ENCODE peak calls at places on chromosomes 2 and 18, in five cellular contexts. K is GM23248, A is AG10803, I is iris pigment epithelial cell, V is fibroblast of pulmonary artery. Z is an unnamed sample.

GRCh38 chr2:224820283-224820991 is 104.3 kb upstream of the CCDC195 start:
- DNase-seq in K (peak), A (peak), I (peak), V (no peak), Z (peak)

GRCh38 chr18:25289040-25289631 is 62.8 kb downstream of the ZNF521 start:
- DNase-seq in K (peak), A (peak), I (peak), V (peak), Z (peak)

GRCh38 chr18:79070486-79070885 is 1.3 kb downstream of the ATP9B start:
- DNase-seq in K (peak), A (no peak), I (no peak), V (no peak), Z (no peak)

GRCh38 chr2:61439241-61440002 is 31.5 kb downstream of the USP34 start:
- DNase-seq in K (no peak), A (no peak), I (no peak), V (no peak), Z (no peak)

GRCh38 chr2:57728691-57729090 is 317.9 kb upstream of the VRK2 start:
- DNase-seq in K (peak), A (no peak), I (no peak), V (no peak), Z (no peak)

GRCh38 chr2:141063410-141063809 is 1067.4 kb downstream of the LRP1B start:
- DNase-seq in K (no peak), A (no peak), I (no peak), V (no peak), Z (no peak)

GRCh38 chr2:28074127-28074526 is 183.6 kb downstream of the BABAM2 start:
- DNase-seq in K (no peak), A (no peak), I (no peak), V (no peak), Z (no peak)

GRCh38 chr18:42157420-42157819 is 202.4 kb downstream of the PIK3C3 start:
- DNase-seq in K (no peak), A (no peak), I (no peak), V (no peak), Z (no peak)

GRCh38 chr2:5696741-5697521 is 4.7 kb downstream of the SOX11 start:
- DNase-seq in K (peak), A (peak), I (peak), V (peak), Z (peak)

GRCh38 chr2:162473-163135 is 101.2 kb downstream of the SH3YL1 start:
- DNase-seq in K (no peak), A (no peak), I (no peak), V (no peak), Z (no peak)

GRCh38 chr2:201139836-201140599 is 24.1 kb downstream of the CFLAR start:
- DNase-seq in K (no peak), A (no peak), I (no peak), V (no peak), Z (peak)

GRCh38 chr2:149991576-149991975 is 404.0 kb upstream of the MMADHC start:
- DNase-seq in K (peak), A (peak), I (peak), V (peak), Z (peak)

GRCh38 chr2:46486441-46486840 is 7.1 kb downstream of the TMEM247 start:
- DNase-seq in K (no peak), A (no peak), I (no peak), V (no peak), Z (no peak)

GRCh38 chr2:239636808-239637207 is 236.0 kb upstream of the HDAC4 start:
- DNase-seq in K (peak), A (peak), I (no peak), V (no peak), Z (no peak)

GRCh38 chr2:231890896-231891513 is 35.2 kb downstream of the NPPC start:
- DNase-seq in K (no peak), A (no peak), I (no peak), V (no peak), Z (no peak)

GRCh38 chr2:2057125-2057721 is 273.9 kb downstream of the MYT1L start:
- DNase-seq in K (peak), A (no peak), I (peak), V (peak), Z (peak)

GRCh38 chr2:172836386-172837200 is 100.9 kb downstream of the RAPGEF4 start:
- DNase-seq in K (peak), A (peak), I (peak), V (peak), Z (peak)

GRCh38 chr2:128306081-128306930 is 12.4 kb downstream of the HS6ST1 start:
- DNase-seq in K (peak), A (peak), I (peak), V (peak), Z (peak)

GRCh38 chr2:205930209-205930608 is 155.8 kb downstream of the INO80D start:
- DNase-seq in K (peak), A (peak), I (peak), V (peak), Z (peak)

GRCh38 chr2:62704654-62705006 is 883 bp upstream of the EHBP1 start:
- DNase-seq in K (no peak), A (no peak), I (no peak), V (no peak), Z (no peak)

GRCh38 chr2:8310557-8311455 is 371.1 kb upstream of the ID2 start:
- DNase-seq in K (no peak), A (no peak), I (no peak), V (no peak), Z (no peak)

GRCh38 chr18:79950440-79951341 is 762 bp downstream of the SLC66A2 start:
- DNase-seq in K (peak), A (peak), I (peak), V (no peak), Z (peak)

GRCh38 chr2:44778671-44779476 is 162.6 kb upstream of the SIX3 start:
- DNase-seq in K (no peak), A (no peak), I (no peak), V (no peak), Z (no peak)

GRCh38 chr2:144941743-144942488 is 422.0 kb upstream of the ZEB2 start:
- DNase-seq in K (no peak), A (no peak), I (no peak), V (no peak), Z (no peak)

GRCh38 chr2:123154195-123154594 is 870.9 kb upstream of the CNTNAP5 start:
- DNase-seq in K (no peak), A (no peak), I (no peak), V (no peak), Z (no peak)

GRCh38 chr2:38440655-38441054 is 63.6 kb upstream of the ATL2 start:
- DNase-seq in K (no peak), A (no peak), I (no peak), V (peak), Z (no peak)

GRCh38 chr2:64228126-64228678 is 84.0 kb upstream of the PELI1 start:
- DNase-seq in K (peak), A (peak), I (peak), V (peak), Z (peak)

GRCh38 chr18:79690586-79691482 is 11.2 kb downstream of the CTDP1 start:
- DNase-seq in K (no peak), A (no peak), I (no peak), V (no peak), Z (no peak)

GRCh38 chr18:48264508-48264907 is 144.7 kb downstream of the ZBTB7C start:
- DNase-seq in K (peak), A (no peak), I (no peak), V (no peak), Z (peak)

GRCh38 chr2:110802213-110802932 is 70.0 kb downstream of the ACOXL start:
- DNase-seq in K (no peak), A (no peak), I (no peak), V (no peak), Z (no peak)

GRCh38 chr2:129658430-129658829 is 321.0 kb upstream of the RAB6C start:
- DNase-seq in K (no peak), A (no peak), I (no peak), V (no peak), Z (no peak)

Z was measured in EH.